ENCODE peak calls at places on chromosome 4, in four cellular contexts. B is WTC11, S is K562, T is HepG2. E is an unnamed sample.

GRCh38 chr4:30720656-30721352 is 635 bp downstream of the PCDH7 start:
- DNase-seq in B (peak), S (no peak), T (no peak), E (no peak)

GRCh38 chr4:62275470-62275869 is 1075.3 kb downstream of the ADGRL3 start:
- DNase-seq in B (no peak), S (no peak), T (no peak), E (no peak)

GRCh38 chr4:184747034-184747830 is 13.3 kb upstream of the CENPU start:
- DNase-seq in B (no peak), S (peak), T (peak), E (no peak)

GRCh38 chr4:42995343-42995944 is 102.9 kb downstream of the GRXCR1 start:
- DNase-seq in B (no peak), S (peak), T (peak), E (peak)

GRCh38 chr4:7772708-7773385 is 166.8 kb downstream of the AFAP1 start:
- DNase-seq in B (peak), S (no peak), T (no peak), E (no peak)

GRCh38 chr4:48681856-48682255 is 98.2 kb downstream of the FRYL start:
- DNase-seq in B (no peak), S (no peak), T (peak), E (no peak)

GRCh38 chr4:145734576-145735329 is 54.8 kb downstream of the C4orf51 start:
- DNase-seq in B (no peak), S (no peak), T (peak), E (no peak)

GRCh38 chr4:150126880-150127236 is 48.6 kb downstream of the DCLK2 start:
- DNase-seq in B (no peak), S (no peak), T (no peak), E (no peak)

GRCh38 chr4:113292371-113293042 is 243.1 kb downstream of the ANK2 start:
- DNase-seq in B (peak), S (no peak), T (no peak), E (no peak)

GRCh38 chr4:52883183-52883621 is 21.1 kb downstream of the RASL11B start:
- DNase-seq in B (no peak), S (no peak), T (no peak), E (no peak)

GRCh38 chr4:139913995-139914394 is 240.0 kb downstream of the MAML3 start:
- DNase-seq in B (no peak), S (no peak), T (no peak), E (no peak)

GRCh38 chr4:179112441-179113170 is 1670.4 kb upstream of the AGA start:
- DNase-seq in B (no peak), S (no peak), T (no peak), E (no peak)

GRCh38 chr4:32697281-32697814 is 1977.2 kb downstream of the PCDH7 start:
- DNase-seq in B (no peak), S (no peak), T (no peak), E (no peak)

GRCh38 chr4:1323635-1324442 is 23.2 kb upstream of the UVSSA start:
- DNase-seq in B (no peak), S (no peak), T (no peak), E (no peak)

GRCh38 chr4:183304067-183304466 is 16.0 kb downstream of the CLDN22 start:
- DNase-seq in B (no peak), S (no peak), T (no peak), E (no peak)

GRCh38 chr4:20283039-20283438 is 31.3 kb downstream of the SLIT2 start:
- DNase-seq in B (peak), S (no peak), T (no peak), E (no peak)

GRCh38 chr4:182144621-182145359 is 98.4 kb upstream of the TENM3 start:
- DNase-seq in B (peak), S (no peak), T (no peak), E (peak)

GRCh38 chr4:1177274-1178141 is 5.1 kb upstream of the SPON2 start:
- DNase-seq in B (no peak), S (no peak), T (peak), E (no peak)

GRCh38 chr4:44237643-44238042 is 211.0 kb downstream of the KCTD8 start:
- DNase-seq in B (no peak), S (no peak), T (no peak), E (no peak)

GRCh38 chr4:120718979-120719566 is 203.5 kb downstream of the PRDM5 start:
- DNase-seq in B (peak), S (no peak), T (peak), E (peak)

GRCh38 chr4:8292388-8293107 is 23.0 kb downstream of the HTRA3 start:
- DNase-seq in B (no peak), S (no peak), T (no peak), E (no peak)

GRCh38 chr4:15245006-15245530 is 182.8 kb upstream of the C1QTNF7 start:
- DNase-seq in B (no peak), S (peak), T (no peak), E (no peak)

GRCh38 chr4:41360911-41361830 is 104.4 kb downstream of the UCHL1 start:
- DNase-seq in B (peak), S (no peak), T (no peak), E (peak)

GRCh38 chr4:101037938-101038413 is 309.4 kb downstream of the PPP3CA start:
- DNase-seq in B (no peak), S (no peak), T (no peak), E (no peak)

GRCh38 chr4:159227378-159227777 is 124.5 kb downstream of the RAPGEF2 start:
- DNase-seq in B (no peak), S (no peak), T (no peak), E (no peak)

GRCh38 chr4:6750302-6751221 is 32.0 kb upstream of the KIAA0232 start:
- DNase-seq in B (no peak), S (no peak), T (no peak), E (no peak)

GRCh38 chr4:16297003-16297402 is 70.7 kb upstream of the TAPT1 start:
- DNase-seq in B (no peak), S (no peak), T (no peak), E (no peak)

GRCh38 chr4:79049840-79050520 is 110.7 kb upstream of the PAQR3 start:
- DNase-seq in B (no peak), S (no peak), T (no peak), E (no peak)
- TF ChIP-seq SP1 in B (no peak), S (no peak), T (no peak), E (no peak)

GRCh38 chr4:185761352-185762235 is 50.4 kb downstream of the SORBS2 start:
- DNase-seq in B (no peak), S (no peak), T (no peak), E (no peak)
- TF ChIP-seq ELF4 in B (no peak), S (no peak), T (no peak), E (no peak)

DNA sequence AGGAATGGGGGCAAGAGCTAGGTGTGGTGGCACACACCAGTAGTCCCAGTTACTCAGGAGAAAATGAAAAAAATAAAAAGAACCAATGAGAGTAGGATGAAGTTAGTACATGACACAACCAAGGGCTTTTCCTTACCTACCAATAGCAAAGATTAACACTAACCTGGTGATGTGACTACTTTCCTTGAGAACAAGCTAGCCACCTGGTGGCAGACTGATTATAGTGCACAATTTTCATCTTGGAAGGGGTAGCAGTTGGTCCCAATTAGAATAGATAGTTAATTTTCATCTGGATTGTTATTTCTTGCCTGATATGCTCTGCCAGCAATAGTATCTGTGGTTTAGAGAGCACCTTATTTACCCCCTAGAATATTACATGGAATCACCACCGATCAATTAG is 1216.8 kb upstream of the PABPC4L start:
- DNase-seq in B (peak), S (no peak), T (peak), E (peak)
- TF ChIP-seq SP1 in B (no peak), S (no peak), T (no peak), E (no peak)

GRCh38 chr4:148065069-148065468 is 333.2 kb downstream of the ARHGAP10 start:
- DNase-seq in B (no peak), S (no peak), T (no peak), E (no peak)
- TF ChIP-seq ELF4 in B (no peak), S (no peak), T (no peak), E (no peak)

GRCh38 chr4:83636930-83637329 is 101.0 kb downstream of the GPAT3 start:
- DNase-seq in B (no peak), S (no peak), T (no peak), E (no peak)
- TF ChIP-seq SP1 in B (no peak), S (no peak), T (no peak), E (no peak)

DNA sequence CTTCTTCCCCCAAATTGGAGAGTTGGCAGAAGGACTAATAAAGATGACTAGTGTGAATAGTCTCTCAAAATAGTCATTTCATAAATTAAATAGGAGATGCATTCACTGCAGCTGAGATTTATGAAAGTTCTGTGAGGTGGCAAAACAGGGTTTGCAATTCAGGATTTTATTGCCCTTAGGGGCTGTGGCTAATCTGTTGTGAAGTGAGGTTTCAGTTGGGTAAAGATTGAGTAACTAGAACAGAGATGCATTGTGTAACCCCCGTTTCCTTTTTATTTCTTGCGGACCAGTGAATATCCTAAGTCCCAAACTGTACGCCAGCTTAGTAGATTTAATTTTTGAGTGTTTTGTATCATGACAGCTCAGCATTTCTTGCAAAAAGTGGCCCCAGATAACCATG is 16.2 kb upstream of the SCRG1 start:
- DNase-seq in B (no peak), S (no peak), T (no peak), E (no peak)
- TF ChIP-seq ELF4 in B (no peak), S (no peak), T (no peak), E (no peak)

DNA sequence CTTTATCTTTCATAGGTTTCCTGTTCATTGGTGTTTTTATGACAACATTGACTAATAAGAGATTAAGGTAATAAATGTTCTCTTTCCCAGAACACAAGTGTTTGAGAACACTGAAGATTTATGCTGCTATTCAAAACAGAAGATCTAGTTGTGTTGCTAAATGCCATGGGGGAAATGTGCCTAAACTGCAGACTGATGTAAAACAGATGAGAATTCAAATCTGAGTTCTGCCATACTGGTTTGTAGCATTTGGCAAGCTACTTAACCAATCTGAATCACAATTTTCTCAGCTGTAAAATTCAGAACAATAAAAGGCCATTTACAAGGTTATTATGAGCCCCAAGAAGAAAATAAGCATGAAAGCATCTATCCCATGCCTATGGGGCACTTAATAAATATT is 2.3 kb downstream of the SLC10A6 start:
- DNase-seq in B (no peak), S (no peak), T (no peak), E (no peak)
- TF ChIP-seq SP1 in B (no peak), S (no peak), T (no peak), E (no peak)

DNA sequence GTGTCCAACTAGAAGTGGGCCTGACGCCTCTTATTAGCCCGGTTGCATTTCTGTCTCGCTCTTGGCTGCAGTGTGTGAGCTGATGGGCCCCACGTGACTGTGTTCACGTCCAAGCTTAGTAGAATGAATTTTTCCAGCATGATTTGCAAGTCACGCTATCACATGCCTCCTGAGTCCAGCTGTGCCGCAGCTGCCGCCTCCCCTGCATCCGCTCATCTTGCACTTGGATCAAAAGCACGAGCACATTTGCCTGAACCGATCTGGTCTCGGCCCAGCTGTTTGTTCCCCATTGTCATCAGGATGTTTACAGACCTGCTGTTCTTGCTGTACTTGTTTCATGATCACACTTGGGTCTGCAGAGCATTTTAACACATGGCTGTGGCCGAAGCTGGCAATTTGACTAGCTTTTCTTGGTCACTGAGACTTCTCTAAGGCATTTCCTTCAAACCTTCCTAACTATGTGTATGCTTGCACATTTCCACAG is 126.5 kb downstream of the KIT start:
- DNase-seq in B (no peak), S (peak), T (no peak), E (no peak)
- TF ChIP-seq ELF4 in B (no peak), S (no peak), T (no peak), E (no peak)

GRCh38 chr4:168852387-168852786 is 157.7 kb downstream of the CBR4 start:
- DNase-seq in B (no peak), S (no peak), T (no peak), E (no peak)
- TF ChIP-seq SP1 in B (no peak), S (no peak), T (no peak), E (no peak)

E was measured in HEK293T.